ENCODE peak calls at places on chromosomes 11 and 22, in seven cellular contexts. K is WERI-Rb-1, U is fibroblast of lung, G is ovary, E is mesenchymal stem cell, T is cardiac muscle cell, P is aorta. D is an unnamed sample. For H3K27me3, the result is how much of the 10 kb centered on the place peaks cover.

GRCh38 chr11:68727783-68728182 is 23.5 kb downstream of the TESMIN start:
- DNase-seq in K (no peak), U (peak), G (no peak), E (no peak), T (no peak), P (no peak), D (no peak)

GRCh38 chr11:47591764-47592163 is 2.4 kb downstream of the C1QTNF4 start:
- DNase-seq in K (no peak), U (no peak), G (no peak), E (no peak), T (no peak), P (no peak), D (no peak)

GRCh38 chr22:34070051-34070450 is 149.8 kb upstream of the LARGE1 start:
- DNase-seq in K (peak), U (no peak), G (no peak), E (no peak), T (no peak), P (no peak), D (no peak)

GRCh38 chr11:2122907-2123627 is 16.1 kb downstream of the IGF2 start:
- DNase-seq in K (peak), U (no peak), G (no peak), E (no peak), T (no peak), P (peak), D (no peak)

GRCh38 chr11:47992959-47993820 is 12.8 kb downstream of the PTPRJ start:
- DNase-seq in K (no peak), U (peak), G (no peak), E (peak), T (peak), P (peak), D (no peak)

GRCh38 chr11:113014731-113015455 is 53.7 kb downstream of the NCAM1 start:
- DNase-seq in K (peak), U (peak), G (peak), E (peak), T (peak), P (no peak), D (no peak)

GRCh38 chr11:74371269-74372039 is 26.8 kb downstream of the PGM2L1 start:
- DNase-seq in K (no peak), U (peak), G (no peak), E (peak), T (peak), P (no peak), D (no peak)

GRCh38 chr11:119175493-119176077 is 7.1 kb downstream of the NLRX1 start:
- DNase-seq in K (peak), U (no peak), G (no peak), E (peak), T (peak), P (no peak), D (no peak)

GRCh38 chr11:116278076-116278475 is 494.7 kb downstream of the BUD13 start:
- DNase-seq in K (peak), U (no peak), G (no peak), E (no peak), T (no peak), P (no peak), D (no peak)

GRCh38 chr22:27797793-27798525 is 3.6 kb downstream of the MN1 start:
- DNase-seq in K (no peak), U (no peak), G (no peak), E (no peak), T (no peak), P (peak), D (no peak)

GRCh38 chr22:47168441-47168840 is 406.0 kb downstream of the TBC1D22A start:
- DNase-seq in K (peak), U (no peak), G (peak), E (no peak), T (no peak), P (peak), D (peak)

GRCh38 chr11:118537409-118537980 is 6.5 kb downstream of the TMEM25 start:
- DNase-seq in K (no peak), U (no peak), G (no peak), E (no peak), T (no peak), P (no peak), D (no peak)

GRCh38 chr22:40534379-40535188 is 101.9 kb downstream of the MRTFA start:
- DNase-seq in K (no peak), U (peak), G (no peak), E (peak), T (peak), P (peak), D (no peak)

GRCh38 chr22:19942886-19943664 is 1.5 kb upstream of the TXNRD2 start:
- DNase-seq in K (peak), U (peak), G (peak), E (peak), T (peak), P (no peak), D (no peak)

GRCh38 chr11:103998826-103999390 is 37.5 kb upstream of the DDI1 start:
- DNase-seq in K (no peak), U (no peak), G (no peak), E (no peak), T (no peak), P (no peak), D (no peak)

GRCh38 chr11:120546312-120547205 is 35.0 kb downstream of the GRIK4 start:
- DNase-seq in K (peak), U (peak), G (peak), E (peak), T (peak), P (peak), D (peak)

GRCh38 chr11:3155691-3156258 is 9.3 kb downstream of the OSBPL5 start:
- DNase-seq in K (no peak), U (peak), G (peak), E (no peak), T (peak), P (peak), D (no peak)

GRCh38 chr11:96906521-96906920 is 516.7 kb downstream of the JRKL start:
- DNase-seq in K (no peak), U (no peak), G (no peak), E (no peak), T (no peak), P (no peak), D (no peak)

GRCh38 chr11:27481992-27482391 is 9.4 kb upstream of the LGR4 start:
- DNase-seq in K (no peak), U (no peak), G (no peak), E (no peak), T (no peak), P (no peak), D (no peak)

GRCh38 chr22:43216738-43217137 is 29.8 kb upstream of the TTLL12 start:
- DNase-seq in K (peak), U (no peak), G (no peak), E (no peak), T (no peak), P (no peak), D (no peak)

GRCh38 chr11:121554552-121554951 is 101.8 kb upstream of the SORL1-AS1 start:
- DNase-seq in K (no peak), U (no peak), G (no peak), E (no peak), T (no peak), P (no peak), D (no peak)

GRCh38 chr11:75874942-75875341 is 59.9 kb downstream of the UVRAG start:
- DNase-seq in K (no peak), U (no peak), G (no peak), E (no peak), T (no peak), P (no peak), D (no peak)
- H3K27ac ChIP-seq in K (no peak), U (no peak), G (no peak), E (no peak), T (no peak), P (no peak), D (no peak)

GRCh38 chr22:22432937-22433336 is 75.6 kb downstream of the ZNF280B start:
- DNase-seq in K (no peak), U (no peak), G (no peak), E (no peak), T (no peak), P (no peak), D (no peak)
- H3K27me3 ChIP-seq in K (under half), U (under half), G (under half), E (half or more), T (under half), P (under half), D (under half)

DNA sequence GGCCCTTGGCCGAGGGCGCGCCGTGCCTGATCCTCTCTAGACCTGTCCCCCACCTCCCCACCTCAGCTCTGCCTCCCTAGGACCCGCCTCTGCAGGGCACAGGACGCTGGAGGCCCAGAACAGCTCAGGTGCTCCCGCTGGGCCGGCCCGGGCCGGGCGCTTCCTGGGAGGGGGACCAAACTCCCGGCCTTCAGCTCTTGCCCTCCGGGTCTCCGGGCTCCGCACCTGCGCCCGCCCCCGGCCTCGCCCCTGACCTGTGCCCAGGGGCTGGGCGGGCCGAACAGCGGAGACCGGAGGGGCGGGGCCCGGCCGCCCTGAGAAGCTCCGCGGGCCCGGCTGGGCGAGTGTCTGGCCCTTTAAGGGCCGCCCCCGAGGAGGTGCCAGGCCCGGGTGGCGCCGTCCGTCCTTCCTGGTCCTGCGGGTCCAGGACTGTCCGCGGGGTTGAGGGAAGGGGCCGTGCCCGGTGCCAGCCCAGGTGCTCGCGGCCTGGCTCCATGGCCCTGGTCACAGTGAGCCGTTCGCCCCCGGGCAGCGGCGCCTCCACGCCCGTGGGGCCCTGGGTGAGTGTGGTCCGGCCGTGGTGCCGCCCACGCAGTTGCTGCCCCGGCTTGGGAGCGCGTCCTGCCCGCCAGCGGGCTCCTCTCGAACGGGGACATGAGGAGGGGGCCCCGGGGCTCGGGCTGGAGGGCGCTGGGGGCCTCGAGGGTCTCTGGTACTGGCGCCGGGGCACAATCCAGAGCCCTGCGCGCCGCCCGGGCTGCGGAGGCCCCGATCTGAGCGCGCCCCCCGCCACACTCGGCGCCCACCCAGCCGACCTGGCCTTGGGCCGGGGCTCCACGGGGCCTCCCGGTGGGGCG is at the start of gene SSH3:
- DNase-seq in K (peak), U (peak), G (peak), E (peak), T (peak), P (peak), D (peak)
- H3K27ac ChIP-seq in K (peak), U (no peak), G (peak), E (peak), T (no peak), P (peak), D (peak)

GRCh38 chr11:64015935-64016468 is 19.7 kb upstream of the FLRT1 start:
- DNase-seq in K (no peak), U (no peak), G (no peak), E (no peak), T (no peak), P (no peak), D (no peak)

GRCh38 chr11:64016512-64016911 is 19.2 kb upstream of the FLRT1 start:
- DNase-seq in K (no peak), U (no peak), G (no peak), E (no peak), T (no peak), P (no peak), D (no peak)

GRCh38 chr11:64019106-64020031 is 16.4 kb upstream of the FLRT1 start:
- DNase-seq in K (no peak), U (no peak), G (no peak), E (no peak), T (no peak), P (no peak), D (no peak)

GRCh38 chr11:64018310-64018709 is 17.4 kb upstream of the FLRT1 start:
- DNase-seq in K (no peak), U (no peak), G (no peak), E (no peak), T (no peak), P (no peak), D (no peak)

DNA sequence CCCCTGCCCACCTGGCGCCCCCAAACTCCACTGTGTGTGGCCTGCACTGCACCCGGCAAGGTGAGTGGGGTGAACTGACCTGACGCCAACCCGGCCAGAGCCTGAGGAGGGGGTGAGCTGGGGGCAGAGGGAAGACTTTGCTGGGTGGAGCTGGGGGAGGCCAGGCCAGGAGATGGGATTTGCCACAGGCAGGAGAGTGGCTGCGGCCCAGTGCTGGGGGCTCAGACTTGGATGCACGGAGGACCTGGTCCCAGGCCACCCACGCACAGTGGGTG is 17.8 kb upstream of the FLRT1 start:
- DNase-seq in K (no peak), U (no peak), G (no peak), E (no peak), T (no peak), P (no peak), D (no peak)
- H3K27me3 ChIP-seq in K (under half), U (under half), G (under half), E (under half), T (under half), P (under half), D (under half)

GRCh38 chr11:129917231-129917630 is 21.9 kb upstream of the NFRKB start:
- DNase-seq in K (no peak), U (no peak), G (no peak), E (no peak), T (no peak), P (no peak), D (no peak)

GRCh38 chr11:129910360-129910759 is 15.0 kb upstream of the NFRKB start:
- DNase-seq in K (no peak), U (no peak), G (no peak), E (no peak), T (no peak), P (no peak), D (no peak)

GRCh38 chr11:129905402-129905801 is 10.0 kb upstream of the NFRKB start:
- DNase-seq in K (no peak), U (no peak), G (no peak), E (no peak), T (no peak), P (no peak), D (no peak)

GRCh38 chr11:129911298-129911697 is 15.9 kb upstream of the NFRKB start:
- DNase-seq in K (no peak), U (peak), G (no peak), E (peak), T (peak), P (no peak), D (no peak)
- H3K27ac ChIP-seq in K (no peak), U (no peak), G (no peak), E (no peak), T (no peak), P (no peak), D (no peak)

GRCh38 chr11:44886765-44887164 is 63.9 kb downstream of the TP53I11 start:
- DNase-seq in K (no peak), U (peak), G (no peak), E (peak), T (peak), P (no peak), D (no peak)

GRCh38 chr11:44883277-44883676 is 67.4 kb downstream of the TP53I11 start:
- DNase-seq in K (no peak), U (no peak), G (no peak), E (no peak), T (no peak), P (no peak), D (no peak)

GRCh38 chr11:44885919-44886318 is 64.8 kb downstream of the TP53I11 start:
- DNase-seq in K (no peak), U (no peak), G (no peak), E (no peak), T (no peak), P (no peak), D (no peak)

GRCh38 chr11:44885065-44885777 is 65.5 kb downstream of the TP53I11 start:
- DNase-seq in K (no peak), U (no peak), G (no peak), E (no peak), T (no peak), P (no peak), D (no peak)

GRCh38 chr11:44884056-44884455 is 66.6 kb downstream of the TP53I11 start:
- DNase-seq in K (no peak), U (no peak), G (no peak), E (no peak), T (no peak), P (no peak), D (no peak)
- H3K27me3 ChIP-seq in K (under half), U (under half), G (under half), E (half or more), T (under half), P (under half), D (under half)

GRCh38 chr11:67237574-67237973 is 28.7 kb upstream of the GRK2 start:
- DNase-seq in K (no peak), U (no peak), G (no peak), E (no peak), T (no peak), P (no peak), D (no peak)

GRCh38 chr11:67240575-67241389 is 25.5 kb upstream of the GRK2 start:
- DNase-seq in K (peak), U (peak), G (peak), E (peak), T (peak), P (peak), D (peak)

GRCh38 chr11:67242548-67242947 is 23.7 kb upstream of the GRK2 start:
- DNase-seq in K (no peak), U (no peak), G (no peak), E (no peak), T (no peak), P (no peak), D (no peak)

GRCh38 chr11:67238894-67239794 is 27.1 kb upstream of the GRK2 start:
- DNase-seq in K (peak), U (peak), G (no peak), E (peak), T (peak), P (no peak), D (no peak)

DNA sequence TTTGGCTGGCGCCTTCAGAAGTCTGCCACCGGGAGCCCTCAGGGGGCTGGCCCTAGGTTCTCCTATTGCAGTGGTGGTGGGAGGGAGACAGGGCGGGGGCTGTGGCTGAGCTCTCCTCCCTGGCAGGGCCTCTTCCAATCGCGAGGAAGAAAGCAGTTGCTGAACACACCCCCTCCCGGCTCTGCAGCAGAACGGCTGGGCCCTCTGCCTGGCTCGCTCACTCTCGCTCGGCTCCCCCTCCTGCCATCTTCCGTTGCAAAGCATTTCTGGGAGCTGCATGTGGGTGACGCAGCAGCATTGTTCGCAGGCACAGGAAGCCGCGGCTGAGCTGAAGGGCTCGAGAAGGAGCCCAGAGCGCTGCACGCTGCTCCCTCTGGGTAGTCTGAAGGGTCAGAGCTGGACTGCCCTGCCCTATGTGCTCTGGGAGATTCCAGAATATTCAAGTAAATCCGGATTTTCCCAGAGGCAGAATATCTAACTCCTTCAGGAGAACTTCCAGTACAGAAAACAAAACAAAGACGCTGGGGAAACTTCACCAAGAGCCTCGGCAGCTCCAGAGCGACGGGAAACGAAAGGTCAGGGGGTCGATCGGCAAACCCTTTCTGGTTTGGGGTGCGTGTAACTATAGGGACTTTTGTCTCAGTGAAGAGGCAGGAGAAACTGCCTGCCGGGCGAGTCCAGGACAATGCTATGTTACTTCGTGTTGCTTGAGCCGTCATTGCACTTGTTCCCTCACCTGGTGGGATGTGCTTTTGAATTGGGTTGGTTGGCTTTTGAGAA is 26.3 kb upstream of the GRK2 start:
- DNase-seq in K (peak), U (peak), G (peak), E (peak), T (peak), P (peak), D (peak)
- H3K27ac ChIP-seq in K (peak), U (peak), G (peak), E (peak), T (peak), P (peak), D (peak)

GRCh38 chr22:36897611-36898010 is 15.8 kb upstream of the CSF2RB start:
- DNase-seq in K (no peak), U (no peak), G (no peak), E (no peak), T (no peak), P (no peak), D (no peak)
- H3K27me3 ChIP-seq in K (half or more), U (under half), G (under half), E (half or more), T (under half), P (under half), D (under half)

DNA sequence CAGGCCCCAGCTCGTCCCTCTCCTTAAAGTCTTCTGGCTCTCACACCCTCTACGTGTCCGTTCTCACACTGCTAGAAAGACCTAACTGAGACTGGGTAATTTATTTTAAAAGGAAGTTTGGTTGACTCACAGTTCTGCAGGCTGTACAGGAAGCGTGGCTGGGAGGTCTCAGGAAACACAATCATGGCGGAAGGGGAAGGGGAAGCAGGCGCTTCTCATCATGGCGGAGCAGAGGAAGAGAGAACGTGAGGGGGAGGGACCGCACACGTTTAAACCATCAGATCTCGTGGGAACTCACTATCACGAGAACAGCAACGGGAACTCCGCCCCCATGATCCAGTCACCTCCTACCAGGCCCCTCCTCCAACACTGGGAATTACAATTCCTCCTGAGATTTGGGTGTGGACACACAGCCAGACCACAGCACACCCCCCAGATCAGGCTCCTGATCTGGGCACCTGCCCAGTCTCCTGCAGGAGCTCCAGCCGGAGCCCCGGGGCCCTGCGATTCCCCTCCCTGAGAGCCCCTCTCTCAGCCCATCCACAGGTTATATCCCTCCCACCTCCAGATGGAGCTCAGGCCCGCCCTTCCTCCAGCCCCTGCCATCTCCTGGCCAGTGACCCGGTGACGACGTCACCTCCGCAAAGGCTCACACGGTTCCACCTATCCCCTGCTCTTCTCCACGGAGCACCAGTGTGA is 170.2 kb downstream of the BRD1 start:
- DNase-seq in K (no peak), U (no peak), G (no peak), E (no peak), T (no peak), P (peak), D (peak)
- H3K27ac ChIP-seq in K (no peak), U (no peak), G (no peak), E (no peak), T (no peak), P (no peak), D (peak)

D was measured in suprapubic skin.